ENCODE peak calls at places on chromosomes 5 and 9, in nine cellular contexts. J is prostate gland, O is kidney, A is fibroblast of lung, W is HepG2, Y is K562, M is cardiac muscle cell, R is lung, V is suprapubic skin. P is an unnamed sample.

GRCh38 chr9:127572961-127573727 is 38.9 kb upstream of the STXBP1 start:
- DNase-seq in J (no peak), O (no peak), A (peak; percentile 80), W (no peak), Y (no peak), M (peak; percentile 82), R (no peak), V (no peak), P (no peak)

GRCh38 chr5:80141147-80141671 is 106.1 kb downstream of the THBS4 start:
- DNase-seq in J (peak; percentile 17), O (peak; percentile 94), A (peak; percentile 15), W (no peak), Y (no peak), M (peak; percentile 81), R (peak; percentile 63), V (peak; percentile 92), P (peak; percentile 88)

GRCh38 chr5:118705931-118706330 is 282.4 kb downstream of the DTWD2 start:
- DNase-seq in J (no peak), O (no peak), A (no peak), W (no peak), Y (no peak), M (no peak), R (no peak), V (no peak), P (no peak)

GRCh38 chr5:131589510-131590348 is 45.3 kb downstream of the RAPGEF6 start:
- DNase-seq in J (no peak), O (no peak), A (peak; percentile 61), W (peak; percentile 60), Y (peak; percentile 55), M (peak; percentile 82), R (no peak), V (no peak), P (no peak)

GRCh38 chr9:136345281-136346156 is 18.0 kb downstream of the DNLZ start:
- DNase-seq in J (no peak), O (peak; percentile 89), A (peak; percentile 51), W (peak; percentile 70), Y (peak; percentile 79), M (peak; percentile 52), R (peak; percentile 74), V (peak; percentile 88), P (peak; percentile 88)

GRCh38 chr9:136078025-136078424 is 17.1 kb downstream of the NACC2 start:
- DNase-seq in J (no peak), O (peak; percentile 36), A (no peak), W (no peak), Y (no peak), M (no peak), R (no peak), V (no peak), P (no peak)

GRCh38 chr9:120733190-120733589 is 18.9 kb upstream of the MEGF9 start:
- DNase-seq in J (no peak), O (peak; percentile 81), A (peak; percentile 85), W (peak; percentile 82), Y (no peak), M (peak; percentile 91), R (peak; percentile 79), V (no peak), P (peak; percentile 94)

GRCh38 chr9:133585481-133586367 is 23.5 kb downstream of the FAM163B start:
- DNase-seq in J (no peak), O (no peak), A (no peak), W (no peak), Y (no peak), M (no peak), R (no peak), V (no peak), P (no peak)

GRCh38 chr5:71481441-71481840 is 26.0 kb downstream of the BDP1 start:
- DNase-seq in J (no peak), O (no peak), A (no peak), W (no peak), Y (no peak), M (no peak), R (no peak), V (no peak), P (no peak)

GRCh38 chr5:35938518-35939227 is at the start of gene CAPSL:
- DNase-seq in J (peak; percentile 67), O (no peak), A (peak; percentile 69), W (no peak), Y (peak; percentile 33), M (peak; percentile 68), R (peak; percentile 74), V (no peak), P (no peak)

GRCh38 chr5:115470921-115471320 is 73.7 kb downstream of the FEM1C start:
- DNase-seq in J (no peak), O (no peak), A (no peak), W (no peak), Y (no peak), M (no peak), R (no peak), V (no peak), P (no peak)

GRCh38 chr5:179820483-179821297 is at the start of gene SQSTM1:
- DNase-seq in J (peak; percentile 74), O (peak; percentile 96), A (peak; percentile 70), W (peak; percentile 45), Y (peak; percentile 92), M (peak; percentile 87), R (peak; percentile 83), V (no peak), P (peak; percentile 89)

DNA sequence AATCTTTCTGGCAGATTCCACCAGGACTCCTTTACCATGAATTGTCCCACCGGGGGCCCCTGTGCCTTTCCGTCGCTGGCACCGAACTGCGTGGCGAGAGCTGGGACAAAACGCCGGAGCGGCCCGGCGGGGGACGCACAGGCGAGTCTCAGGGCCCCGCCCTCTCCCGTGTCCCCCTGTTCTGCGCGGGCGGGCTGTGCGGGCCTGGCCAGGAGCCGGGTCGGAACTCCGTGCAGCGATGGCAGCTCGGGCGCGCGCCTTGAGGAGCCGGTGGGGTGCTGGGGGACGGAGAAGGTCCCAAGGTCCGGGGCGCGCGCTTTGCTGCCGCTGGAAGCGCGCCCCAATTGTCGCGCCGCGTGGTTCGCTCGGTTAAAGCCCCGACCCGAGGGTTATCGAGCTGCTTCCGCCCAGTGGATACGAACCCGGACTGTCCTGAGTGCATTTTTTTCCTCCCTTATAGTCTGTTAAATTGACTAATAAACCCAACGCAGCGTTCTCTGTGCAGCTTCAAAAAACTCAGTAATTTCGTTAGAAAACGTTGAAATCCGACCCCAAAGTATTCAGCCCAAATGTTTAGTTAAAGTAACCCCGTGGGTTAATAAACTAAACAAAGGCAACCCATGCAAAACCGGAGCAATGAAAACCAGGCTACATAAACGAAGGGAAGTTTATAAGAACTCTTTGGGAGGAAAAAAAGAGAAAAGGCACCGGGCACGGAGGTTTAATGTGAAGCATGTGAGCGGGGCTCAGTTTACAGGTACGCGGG is 125.4 kb downstream of the TMEM174 start:
- DNase-seq in J (no peak), O (peak; percentile 72), A (no peak), W (no peak), Y (no peak), M (no peak), R (no peak), V (no peak), P (no peak)
- TF ChIP-seq CTCF in J (no peak), O (no peak), A (no peak), W (no peak), Y (no peak), M (no peak), R (no peak), V (no peak), P (no peak)

GRCh38 chr5:31851290-31851689 is 212.4 kb downstream of the PDZD2 start:
- DNase-seq in J (no peak), O (no peak), A (no peak), W (no peak), Y (no peak), M (no peak), R (no peak), V (no peak), P (no peak)

GRCh38 chr5:31853398-31854135 is 214.6 kb downstream of the PDZD2 start:
- DNase-seq in J (peak; percentile 70), O (no peak), A (no peak), W (no peak), Y (no peak), M (no peak), R (peak; percentile 35), V (no peak), P (no peak)

GRCh38 chr5:31855527-31855862 is 216.6 kb downstream of the PDZD2 start:
- DNase-seq in J (no peak), O (no peak), A (no peak), W (no peak), Y (no peak), M (no peak), R (no peak), V (no peak), P (no peak)

GRCh38 chr5:31854625-31855526 is 215.9 kb downstream of the PDZD2 start:
- DNase-seq in J (peak; percentile 45), O (peak; percentile 86), A (peak; percentile 71), W (no peak), Y (no peak), M (peak; percentile 54), R (peak; percentile 51), V (no peak), P (peak; percentile 75)

GRCh38 chr5:31854181-31854624 is 215.3 kb downstream of the PDZD2 start:
- DNase-seq in J (peak; percentile 34), O (peak; percentile 74), A (peak; percentile 87), W (no peak), Y (no peak), M (peak; percentile 59), R (peak; percentile 33), V (no peak), P (no peak)
- H3K4me3 ChIP-seq in J (peak overlapping the region; percentile 48), O (peak overlapping the region; percentile 70), A (peak overlapping the region; percentile 41), W (no peak overlapping the region), Y (no peak overlapping the region), M (peak overlapping the region; percentile 42), R (peak overlapping the region; percentile 65), V (peak overlapping the region; percentile 78), P (peak overlapping the region; percentile 75)

GRCh38 chr5:912356-913091 is 19.8 kb downstream of the TRIP13 start:
- DNase-seq in J (peak; percentile 27), O (no peak), A (peak; percentile 99), W (no peak), Y (no peak), M (peak; percentile 91), R (no peak), V (no peak), P (no peak)
- H3K27ac ChIP-seq in J (no peak overlapping the region), O (no peak overlapping the region), A (no peak overlapping the region), W (no peak overlapping the region), Y (no peak overlapping the region), M (no peak overlapping the region), R (no peak overlapping the region), V (peak overlapping the region; percentile 69), P (no peak overlapping the region)

GRCh38 chr9:117718701-117719100 is 14.5 kb downstream of the TLR4 start:
- DNase-seq in J (no peak), O (no peak), A (no peak), W (no peak), Y (no peak), M (no peak), R (no peak), V (no peak), P (no peak)

GRCh38 chr9:117718085-117718484 is 13.9 kb downstream of the TLR4 start:
- DNase-seq in J (no peak), O (no peak), A (no peak), W (no peak), Y (no peak), M (peak; percentile 56), R (no peak), V (no peak), P (no peak)

GRCh38 chr9:117709936-117710335 is 5.7 kb downstream of the TLR4 start:
- DNase-seq in J (no peak), O (no peak), A (no peak), W (no peak), Y (no peak), M (no peak), R (no peak), V (no peak), P (no peak)

GRCh38 chr9:117715411-117715989 is 11.3 kb downstream of the TLR4 start:
- DNase-seq in J (no peak), O (no peak), A (no peak), W (no peak), Y (no peak), M (peak; percentile 71), R (no peak), V (no peak), P (no peak)

GRCh38 chr9:117714282-117714681 is 10.1 kb downstream of the TLR4 start:
- DNase-seq in J (no peak), O (no peak), A (no peak), W (no peak), Y (no peak), M (no peak), R (no peak), V (no peak), P (no peak)
- TF ChIP-seq CTCF in J (no peak), O (no peak), A (no peak), W (peak; percentile 11), Y (no peak), M (no peak), R (no peak), V (no peak), P (no peak)